ENCODE peak calls at places on chromosomes 2 and 18, in six cellular contexts. One of them, this sample, is unnamed.

GRCh38 chr2:46257476-46257875 is 39.7 kb upstream of the EPAS1 start:
- DNase-seq in GM12878: no peak
- DNase-seq in H1: no peak
- DNase-seq in GM12892: no peak
- DNase-seq in HepG2: no peak
- DNase-seq in K562: no peak
- DNase-seq in this sample: no peak

GRCh38 chr2:21643180-21643579 is 519.4 kb downstream of the TDRD15 start:
- DNase-seq in H1: no peak
- DNase-seq in GM12878: no peak
- DNase-seq in HepG2: no peak
- DNase-seq in GM12892: no peak
- DNase-seq in K562: no peak
- DNase-seq in this sample: no peak

GRCh38 chr2:171146633-171147032 is 14.1 kb downstream of the TLK1 start:
- DNase-seq in HepG2: no peak
- DNase-seq in H1: no peak
- DNase-seq in GM12878: no peak
- DNase-seq in GM12892: no peak
- DNase-seq in K562: no peak
- DNase-seq in this sample: no peak

GRCh38 chr2:111155610-111156009 is 34.9 kb downstream of the BCL2L11 start:
- DNase-seq in H1: no peak
- DNase-seq in GM12892: no peak
- DNase-seq in HepG2: peak
- DNase-seq in GM12878: no peak
- DNase-seq in K562: no peak
- DNase-seq in this sample: no peak

GRCh38 chr2:6441800-6442199 is 423.9 kb downstream of the CMPK2 start:
- DNase-seq in GM12892: no peak
- DNase-seq in HepG2: no peak
- DNase-seq in GM12878: no peak
- DNase-seq in H1: no peak
- DNase-seq in K562: no peak
- DNase-seq in this sample: no peak

GRCh38 chr2:163646659-163647058 is 89.1 kb downstream of the FIGN start:
- DNase-seq in HepG2: no peak
- DNase-seq in GM12892: no peak
- DNase-seq in GM12878: no peak
- DNase-seq in H1: no peak
- DNase-seq in K562: no peak
- DNase-seq in this sample: no peak

GRCh38 chr2:43133708-43134570 is 92.5 kb downstream of the ZFP36L2 start:
- DNase-seq in GM12892: no peak
- DNase-seq in HepG2: no peak
- DNase-seq in K562: no peak
- DNase-seq in GM12878: no peak
- DNase-seq in H1: no peak
- DNase-seq in this sample: no peak

GRCh38 chr18:70450658-70451253 is 161.9 kb downstream of the SOCS6 start:
- DNase-seq in H1: no peak
- DNase-seq in HepG2: no peak
- DNase-seq in GM12878: no peak
- DNase-seq in GM12892: no peak
- DNase-seq in K562: no peak
- DNase-seq in this sample: no peak

GRCh38 chr2:239260546-239261327 is 140.1 kb downstream of the HDAC4 start:
- DNase-seq in GM12878: no peak
- DNase-seq in K562: no peak
- DNase-seq in HepG2: no peak
- DNase-seq in H1: no peak
- DNase-seq in GM12892: no peak
- DNase-seq in this sample: no peak

GRCh38 chr2:20449501-20450200 is 2.8 kb downstream of the RHOB start:
- DNase-seq in GM12878: no peak
- DNase-seq in HepG2: peak
- DNase-seq in GM12892: no peak
- DNase-seq in K562: no peak
- DNase-seq in H1: no peak
- DNase-seq in this sample: no peak

GRCh38 chr2:238269741-238270140 is 18.7 kb downstream of the PER2 start:
- DNase-seq in GM12878: no peak
- DNase-seq in GM12892: no peak
- DNase-seq in K562: no peak
- DNase-seq in HepG2: no peak
- DNase-seq in H1: no peak
- DNase-seq in this sample: no peak

GRCh38 chr2:236823976-236824375 is 254.4 kb downstream of the ACKR3 start:
- DNase-seq in K562: no peak
- DNase-seq in GM12892: no peak
- DNase-seq in HepG2: no peak
- DNase-seq in H1: no peak
- DNase-seq in GM12878: no peak
- DNase-seq in this sample: no peak

GRCh38 chr2:166900700-166901099 is 12.4 kb downstream of the XIRP2 start:
- DNase-seq in GM12892: no peak
- DNase-seq in H1: no peak
- DNase-seq in GM12878: no peak
- DNase-seq in K562: no peak
- DNase-seq in HepG2: peak
- DNase-seq in this sample: no peak

GRCh38 chr18:26930630-26931029 is 65.1 kb upstream of the AQP4 start:
- DNase-seq in H1: no peak
- DNase-seq in HepG2: no peak
- DNase-seq in K562: no peak
- DNase-seq in GM12878: no peak
- DNase-seq in GM12892: no peak
- DNase-seq in this sample: no peak

GRCh38 chr18:24273596-24273995 is 124.0 kb downstream of the OSBPL1A start:
- DNase-seq in GM12878: no peak
- DNase-seq in HepG2: no peak
- DNase-seq in K562: no peak
- DNase-seq in GM12892: no peak
- DNase-seq in H1: no peak
- DNase-seq in this sample: no peak

DNA sequence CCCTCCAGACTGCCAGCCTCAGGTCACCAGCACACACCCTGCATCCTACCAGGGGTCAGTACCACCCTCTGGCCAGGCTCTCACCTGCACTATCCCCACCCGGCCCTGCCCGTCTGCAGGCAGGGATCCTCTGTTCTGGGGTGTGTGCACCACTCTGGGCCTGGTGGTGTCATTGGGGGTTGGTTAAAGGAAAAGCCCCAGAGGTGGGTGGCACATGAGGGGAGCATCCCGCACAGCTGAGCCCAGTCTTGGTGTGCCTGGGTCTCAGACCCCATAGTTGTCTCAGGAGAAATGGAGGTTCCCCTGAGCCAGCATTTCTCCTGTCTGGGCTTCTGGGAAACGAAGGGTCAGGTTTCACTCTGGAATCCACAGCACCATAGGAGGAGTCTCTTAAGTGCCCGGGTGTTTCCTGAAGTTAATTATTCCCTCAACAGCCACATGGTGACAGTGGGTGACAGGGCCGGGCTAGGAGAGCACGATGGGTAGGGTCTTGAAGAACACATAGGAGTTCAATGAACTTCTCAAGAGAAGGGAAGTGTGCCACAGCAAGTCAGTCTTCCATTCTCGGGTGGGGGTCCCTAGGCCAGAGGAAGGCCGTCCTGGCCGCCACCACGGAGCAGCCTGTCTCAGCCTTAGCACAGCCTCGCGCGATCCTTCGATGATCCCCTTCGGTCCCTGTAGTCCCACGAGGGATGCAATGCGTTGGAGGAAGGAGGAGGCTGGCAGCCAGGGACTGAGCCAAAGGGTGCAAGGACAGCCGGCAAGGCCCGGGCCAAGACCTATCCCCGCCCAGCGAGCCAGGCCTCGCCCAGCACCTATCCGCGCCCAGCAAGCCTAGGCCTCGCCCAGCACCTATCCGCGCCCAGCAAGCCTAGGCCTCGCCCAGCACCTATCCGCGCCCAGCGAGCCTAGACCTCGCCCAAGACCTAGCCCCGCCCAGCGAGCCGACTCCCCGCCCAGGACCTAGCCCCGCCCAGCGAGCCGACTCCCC is 1.1 kb upstream of the FARP2 start:
- DNase-seq in GM12878: no peak
- DNase-seq in HepG2: peak
- DNase-seq in GM12892: no peak
- DNase-seq in K562: peak
- DNase-seq in H1: peak
- DNase-seq in this sample: no peak
- TF ChIP-seq POLR2A in GM12878: peak
- TF ChIP-seq POLR2A in HepG2: peak
- TF ChIP-seq POLR2A in GM12892: no peak
- TF ChIP-seq POLR2A in K562: peak
- TF ChIP-seq POLR2A in H1: no peak
- TF ChIP-seq POLR2A in this sample: peak

GRCh38 chr2:226376516-226377180 is 423.0 kb downstream of the IRS1 start:
- DNase-seq in GM12878: no peak
- DNase-seq in GM12892: no peak
- DNase-seq in K562: no peak
- DNase-seq in H1: no peak
- DNase-seq in HepG2: no peak
- DNase-seq in this sample: no peak

GRCh38 chr2:226380679-226381078 is 418.9 kb downstream of the IRS1 start:
- DNase-seq in GM12878: no peak
- DNase-seq in H1: no peak
- DNase-seq in K562: no peak
- DNase-seq in HepG2: no peak
- DNase-seq in GM12892: no peak
- DNase-seq in this sample: no peak

GRCh38 chr2:226378733-226379132 is 420.9 kb downstream of the IRS1 start:
- DNase-seq in HepG2: no peak
- DNase-seq in GM12892: no peak
- DNase-seq in H1: no peak
- DNase-seq in GM12878: no peak
- DNase-seq in K562: no peak
- DNase-seq in this sample: no peak
- TF ChIP-seq TAF1 in HepG2: no peak
- TF ChIP-seq TAF1 in GM12892: no peak
- TF ChIP-seq TAF1 in H1: no peak
- TF ChIP-seq TAF1 in GM12878: no peak
- TF ChIP-seq TAF1 in K562: no peak
- TF ChIP-seq TAF1 in this sample: no peak

GRCh38 chr18:49491857-49492693 is 5.0 kb upstream of the C18orf32 start:
- DNase-seq in HepG2: peak
- DNase-seq in K562: peak
- DNase-seq in GM12878: peak
- DNase-seq in GM12892: peak
- DNase-seq in H1: peak
- DNase-seq in this sample: peak
- TF ChIP-seq POLR2A in HepG2: peak
- TF ChIP-seq POLR2A in K562: peak
- TF ChIP-seq POLR2A in GM12878: peak
- TF ChIP-seq POLR2A in GM12892: peak
- TF ChIP-seq POLR2A in H1: peak
- TF ChIP-seq POLR2A in this sample: peak

DNA sequence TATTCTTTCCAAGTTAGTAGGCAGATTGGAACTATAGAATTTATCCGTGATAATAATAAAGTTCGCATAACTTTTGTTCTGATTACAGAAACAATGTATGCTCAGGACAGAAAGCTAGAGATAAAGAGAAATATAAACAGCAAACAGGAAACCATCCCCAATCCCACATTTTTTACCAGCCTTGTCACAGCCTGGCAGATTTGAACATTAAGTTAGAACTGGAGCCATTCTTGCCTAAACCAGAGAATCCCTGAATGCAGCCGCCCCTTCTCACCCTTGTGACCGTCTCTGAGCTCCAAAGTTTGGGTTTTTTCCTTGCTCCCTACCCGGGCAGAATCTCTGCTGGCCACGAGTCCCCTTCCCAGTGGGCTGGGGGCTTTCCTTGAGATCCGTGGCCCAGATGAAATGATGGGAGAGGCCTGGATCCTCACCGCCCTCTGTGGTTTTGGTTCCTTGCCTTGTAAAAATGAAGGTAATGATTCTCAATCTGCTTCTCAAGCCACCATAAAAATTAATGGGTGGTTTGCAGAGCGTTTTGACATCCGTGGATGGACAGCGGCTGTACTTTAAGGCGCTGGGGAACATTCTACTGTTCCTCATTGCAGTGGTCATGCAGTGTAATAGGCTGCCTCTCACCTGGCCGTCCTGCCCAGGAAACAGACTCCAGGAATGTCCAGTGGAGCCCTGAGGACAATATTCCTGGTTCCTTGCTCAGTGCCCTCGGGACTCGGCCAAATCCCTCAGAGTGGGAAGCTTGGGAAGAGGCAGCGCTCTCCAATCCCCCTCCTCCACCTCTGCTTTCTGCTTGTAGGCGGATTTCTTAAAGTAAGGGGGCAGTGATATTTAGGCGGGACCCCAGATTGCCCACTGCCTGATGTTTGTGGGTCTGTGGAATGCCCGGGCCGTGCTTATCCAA is 1.6 kb downstream of the SH3BP4 start:
- DNase-seq in H1: no peak
- DNase-seq in K562: no peak
- DNase-seq in HepG2: no peak
- DNase-seq in GM12878: no peak
- DNase-seq in GM12892: no peak
- DNase-seq in this sample: no peak
- TF ChIP-seq TAF1 in H1: no peak
- TF ChIP-seq TAF1 in K562: no peak
- TF ChIP-seq TAF1 in HepG2: peak
- TF ChIP-seq TAF1 in GM12878: no peak
- TF ChIP-seq TAF1 in GM12892: no peak
- TF ChIP-seq TAF1 in this sample: no peak

DNA sequence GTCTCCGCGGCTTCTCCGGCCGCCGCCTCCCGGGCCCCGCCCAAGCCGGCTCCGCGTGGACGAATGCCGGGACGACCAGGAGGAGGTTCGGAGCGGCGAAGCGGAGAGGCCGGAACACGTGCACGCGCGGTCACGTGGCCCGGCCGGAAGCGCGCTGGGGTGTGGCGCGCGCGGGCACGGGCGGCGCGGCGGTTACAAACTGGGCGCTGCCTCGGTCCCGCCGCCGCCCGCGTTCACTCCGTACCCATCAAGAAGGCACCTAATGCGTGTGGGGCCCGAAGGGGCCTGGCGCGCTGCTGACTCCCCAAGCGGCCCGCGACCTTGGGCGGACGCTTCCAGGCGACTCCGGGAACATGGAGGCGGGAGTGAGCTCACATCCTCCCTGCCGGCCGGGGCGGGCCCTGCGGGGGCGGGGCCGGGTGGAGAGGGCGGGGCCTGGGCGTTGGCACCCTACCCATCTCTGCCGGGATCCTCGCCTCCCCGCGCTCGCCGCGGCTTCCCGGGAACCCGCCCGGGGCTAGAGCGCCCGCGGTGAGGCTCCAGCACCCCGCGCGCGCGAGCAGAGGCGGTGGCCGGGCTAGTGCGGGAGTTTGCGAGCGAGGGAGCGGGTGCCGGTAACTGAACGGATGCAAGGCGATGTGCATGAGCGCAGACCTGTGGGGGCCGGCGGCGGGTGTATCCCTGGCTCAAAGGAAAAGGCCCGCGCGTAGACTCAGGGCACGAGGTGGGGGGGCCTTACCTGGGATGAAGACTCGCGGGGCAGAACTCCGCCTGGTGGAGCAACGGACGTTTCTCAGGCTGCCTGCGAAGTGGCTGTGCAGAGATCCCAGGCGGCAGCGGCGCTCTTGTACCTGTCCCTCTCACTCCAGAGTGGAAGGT is at the start of gene TMEM185B:
- DNase-seq in K562: peak
- DNase-seq in HepG2: peak
- DNase-seq in GM12892: peak
- DNase-seq in GM12878: no peak
- DNase-seq in H1: peak
- DNase-seq in this sample: peak
- TF ChIP-seq POLR2A in K562: peak
- TF ChIP-seq POLR2A in HepG2: peak
- TF ChIP-seq POLR2A in GM12892: peak
- TF ChIP-seq POLR2A in GM12878: peak
- TF ChIP-seq POLR2A in H1: no peak
- TF ChIP-seq POLR2A in this sample: peak

GRCh38 chr18:45106331-45106774 is 425.7 kb downstream of the SETBP1 start:
- DNase-seq in H1: no peak
- DNase-seq in HepG2: no peak
- DNase-seq in GM12878: peak
- DNase-seq in GM12892: no peak
- DNase-seq in K562: no peak
- DNase-seq in this sample: no peak
- TF ChIP-seq TAF1 in H1: no peak
- TF ChIP-seq TAF1 in HepG2: no peak
- TF ChIP-seq TAF1 in GM12878: no peak
- TF ChIP-seq TAF1 in GM12892: no peak
- TF ChIP-seq TAF1 in K562: no peak
- TF ChIP-seq TAF1 in this sample: no peak